ENCODE peak calls at places on chromosomes 1 and 21, in four cellular contexts. M is brain microvascular endothelial cell, L is mesendoderm, W is cerebellar cortex. X is an unnamed sample.

GRCh38 chr1:151001592-151001991 is 5.1 kb downstream of the MINDY1 start:
- DNase-seq in M (no peak), W (no peak), L (no peak), X (no peak)

GRCh38 chr1:167555971-167556714 is 2.6 kb upstream of the CREG1 start:
- DNase-seq in L (peak; percentile 84), M (peak; percentile 79), W (peak; percentile 86), X (peak; percentile 87)

GRCh38 chr1:77222496-77222895 is 3.3 kb upstream of the PIGK start:
- DNase-seq in W (no peak), L (peak; percentile 58), M (no peak), X (no peak)

GRCh38 chr1:66285618-66286270 is 248.2 kb upstream of the SGIP1 start:
- DNase-seq in M (no peak), L (no peak), W (no peak), X (no peak)

GRCh38 chr1:35883681-35884155 is 709 bp downstream of the AGO1 start:
- DNase-seq in L (peak; percentile 84), M (no peak), W (peak; percentile 43), X (peak; percentile 48)

GRCh38 chr1:209743145-209743482 is 12.7 kb upstream of the TRAF3IP3 start:
- DNase-seq in L (no peak), W (no peak), M (peak; percentile 74), X (no peak)

GRCh38 chr21:17783816-17784598 is 35.1 kb downstream of the C21orf91 start:
- DNase-seq in M (no peak), L (no peak), W (no peak), X (no peak)

GRCh38 chr1:229027622-229028182 is 243.2 kb upstream of the RAB4A start:
- DNase-seq in L (peak; percentile 84), M (peak; percentile 1), W (no peak), X (no peak)

GRCh38 chr1:211632808-211633522 is 42.5 kb downstream of the NEK2 start:
- DNase-seq in W (no peak), L (no peak), M (peak; percentile 78), X (peak; percentile 45)

GRCh38 chr1:75625795-75626194 is 14.9 kb upstream of the SLC44A5 start:
- DNase-seq in W (no peak), M (no peak), L (no peak), X (no peak)

GRCh38 chr1:86773331-86774288 is 69.2 kb downstream of the SH3GLB1 start:
- DNase-seq in W (no peak), M (no peak), L (no peak), X (no peak)

GRCh38 chr1:243526180-243526579 is 270.3 kb downstream of the SDCCAG8 start:
- DNase-seq in L (peak; percentile 13), M (no peak), W (no peak), X (no peak)

GRCh38 chr1:94526581-94526980 is 15.0 kb downstream of the F3 start:
- DNase-seq in L (no peak), W (no peak), M (no peak), X (no peak)

GRCh38 chr1:48203287-48203900 is 19.1 kb upstream of the SLC5A9 start:
- DNase-seq in M (peak; percentile 22), W (peak; percentile 33), L (peak; percentile 55), X (peak; percentile 21)

GRCh38 chr1:230268371-230269170 is 157.6 kb downstream of the PGBD5 start:
- DNase-seq in W (peak; percentile 54), M (peak; percentile 59), L (peak; percentile 84), X (peak; percentile 66)

GRCh38 chr1:244322791-244323521 is 128.8 kb downstream of the ADSS2 start:
- DNase-seq in L (peak; percentile 91), M (peak; percentile 95), W (peak; percentile 6), X (peak; percentile 40)

GRCh38 chr21:35106246-35106835 is 57.2 kb upstream of the RUNX1 start:
- DNase-seq in M (no peak), W (no peak), L (peak; percentile 53), X (no peak)

GRCh38 chr1:192610114-192610958 is 25.6 kb upstream of the RGS13 start:
- DNase-seq in W (no peak), M (no peak), L (no peak), X (peak; percentile 8)

GRCh38 chr1:209756608-209757445 is 974 bp downstream of the TRAF3IP3 start:
- DNase-seq in W (no peak), L (no peak), M (no peak), X (peak; percentile 75)

GRCh38 chr1:13549521-13549920 is 34.1 kb upstream of the PDPN start:
- DNase-seq in W (no peak), M (no peak), L (no peak), X (peak; percentile 80)

GRCh38 chr1:112614460-112615065 is 4.4 kb downstream of the ST7L start:
- DNase-seq in L (peak; percentile 59), M (peak; percentile 54), W (peak; percentile 60), X (no peak)